ENCODE peak calls at places on chromosome 2, in six cellular contexts. One of them, this sample, is unnamed.

GRCh38 chr2:133240505-133241230 is 327.6 kb downstream of the NCKAP5 start:
- DNase-seq in HEK293T: no peak
- DNase-seq in iPS-NIHi11: no peak
- DNase-seq in nephron progenitor cell: no peak
- DNase-seq in left ventricle myocardium inferior: no peak
- DNase-seq in NCI-H2081 treated with DMSO at 0.1 percent for 48 hours: no peak
- DNase-seq in this sample: no peak

GRCh38 chr2:102235491-102235890 is 48.7 kb downstream of the IL1RL2 start:
- DNase-seq in HEK293T: no peak
- DNase-seq in left ventricle myocardium inferior: no peak
- DNase-seq in iPS-NIHi11: peak; percentile 48
- DNase-seq in NCI-H2081 treated with DMSO at 0.1 percent for 48 hours: no peak
- DNase-seq in nephron progenitor cell: no peak
- DNase-seq in this sample: peak; percentile 74

GRCh38 chr2:64711260-64711659 is 57.5 kb upstream of the SERTAD2 start:
- DNase-seq in nephron progenitor cell: no peak
- DNase-seq in NCI-H2081 treated with DMSO at 0.1 percent for 48 hours: no peak
- DNase-seq in HEK293T: no peak
- DNase-seq in iPS-NIHi11: no peak
- DNase-seq in left ventricle myocardium inferior: no peak
- DNase-seq in this sample: no peak

GRCh38 chr2:180225118-180225517 is 218.0 kb upstream of the CWC22 start:
- DNase-seq in left ventricle myocardium inferior: no peak
- DNase-seq in iPS-NIHi11: no peak
- DNase-seq in HEK293T: no peak
- DNase-seq in nephron progenitor cell: no peak
- DNase-seq in NCI-H2081 treated with DMSO at 0.1 percent for 48 hours: no peak
- DNase-seq in this sample: no peak

GRCh38 chr2:43149482-43150107 is 76.8 kb downstream of the ZFP36L2 start:
- DNase-seq in HEK293T: no peak
- DNase-seq in left ventricle myocardium inferior: no peak
- DNase-seq in NCI-H2081 treated with DMSO at 0.1 percent for 48 hours: no peak
- DNase-seq in nephron progenitor cell: no peak
- DNase-seq in iPS-NIHi11: no peak
- DNase-seq in this sample: peak; percentile 29

GRCh38 chr2:85753525-85754312 is at the start of gene ATOH8:
- DNase-seq in HEK293T: peak; percentile 48
- DNase-seq in NCI-H2081 treated with DMSO at 0.1 percent for 48 hours: no peak
- DNase-seq in nephron progenitor cell: peak; percentile 69
- DNase-seq in left ventricle myocardium inferior: peak; percentile 84
- DNase-seq in iPS-NIHi11: peak; percentile 88
- DNase-seq in this sample: peak; percentile 90

GRCh38 chr2:6143812-6144211 is 451.6 kb downstream of the SOX11 start:
- DNase-seq in left ventricle myocardium inferior: no peak
- DNase-seq in iPS-NIHi11: no peak
- DNase-seq in NCI-H2081 treated with DMSO at 0.1 percent for 48 hours: no peak
- DNase-seq in HEK293T: no peak
- DNase-seq in nephron progenitor cell: no peak
- DNase-seq in this sample: no peak

GRCh38 chr2:222318026-222318711 is 19.4 kb upstream of the PAX3 start:
- DNase-seq in nephron progenitor cell: peak; percentile 80
- DNase-seq in iPS-NIHi11: peak; percentile 83
- DNase-seq in NCI-H2081 treated with DMSO at 0.1 percent for 48 hours: peak; percentile 83
- DNase-seq in HEK293T: peak; percentile 81
- DNase-seq in left ventricle myocardium inferior: peak; percentile 53
- DNase-seq in this sample: peak; percentile 91

GRCh38 chr2:42089340-42089925 is 41.6 kb downstream of the PKDCC start:
- DNase-seq in HEK293T: peak; percentile 74
- DNase-seq in left ventricle myocardium inferior: peak; percentile 72
- DNase-seq in iPS-NIHi11: peak; percentile 85
- DNase-seq in nephron progenitor cell: peak; percentile 76
- DNase-seq in NCI-H2081 treated with DMSO at 0.1 percent for 48 hours: no peak
- DNase-seq in this sample: peak; percentile 94

GRCh38 chr2:74428675-74429074 is 7.1 kb downstream of the WDR54 start:
- DNase-seq in nephron progenitor cell: no peak
- DNase-seq in iPS-NIHi11: no peak
- DNase-seq in NCI-H2081 treated with DMSO at 0.1 percent for 48 hours: no peak
- DNase-seq in HEK293T: no peak
- DNase-seq in left ventricle myocardium inferior: no peak
- DNase-seq in this sample: no peak

GRCh38 chr2:36605273-36605672 is 7.3 kb upstream of the FEZ2 start:
- DNase-seq in iPS-NIHi11: no peak
- DNase-seq in NCI-H2081 treated with DMSO at 0.1 percent for 48 hours: no peak
- DNase-seq in HEK293T: no peak
- DNase-seq in left ventricle myocardium inferior: no peak
- DNase-seq in nephron progenitor cell: no peak
- DNase-seq in this sample: no peak

GRCh38 chr2:42937171-42937875 is 144.9 kb upstream of the HAAO start:
- DNase-seq in nephron progenitor cell: no peak
- DNase-seq in left ventricle myocardium inferior: no peak
- DNase-seq in NCI-H2081 treated with DMSO at 0.1 percent for 48 hours: no peak
- DNase-seq in HEK293T: no peak
- DNase-seq in iPS-NIHi11: no peak
- DNase-seq in this sample: peak; percentile 71

GRCh38 chr2:157901325-157901724 is 25.2 kb upstream of the ACVR1 start:
- DNase-seq in NCI-H2081 treated with DMSO at 0.1 percent for 48 hours: no peak
- DNase-seq in iPS-NIHi11: no peak
- DNase-seq in nephron progenitor cell: no peak
- DNase-seq in HEK293T: no peak
- DNase-seq in left ventricle myocardium inferior: no peak
- DNase-seq in this sample: no peak

GRCh38 chr2:171294608-171295007 is 133.9 kb upstream of the TLK1 start:
- DNase-seq in left ventricle myocardium inferior: no peak
- DNase-seq in HEK293T: no peak
- DNase-seq in NCI-H2081 treated with DMSO at 0.1 percent for 48 hours: no peak
- DNase-seq in nephron progenitor cell: no peak
- DNase-seq in iPS-NIHi11: no peak
- DNase-seq in this sample: no peak

GRCh38 chr2:205678743-205679142 is 3.6 kb upstream of the NRP2 start:
- DNase-seq in NCI-H2081 treated with DMSO at 0.1 percent for 48 hours: no peak
- DNase-seq in nephron progenitor cell: no peak
- DNase-seq in iPS-NIHi11: no peak
- DNase-seq in left ventricle myocardium inferior: no peak
- DNase-seq in HEK293T: no peak
- DNase-seq in this sample: no peak

GRCh38 chr2:104867351-104868080 is 13.6 kb downstream of the POU3F3 start:
- DNase-seq in HEK293T: no peak
- DNase-seq in iPS-NIHi11: peak; percentile 33
- DNase-seq in NCI-H2081 treated with DMSO at 0.1 percent for 48 hours: no peak
- DNase-seq in left ventricle myocardium inferior: no peak
- DNase-seq in nephron progenitor cell: peak; percentile 36
- DNase-seq in this sample: peak; percentile 81

GRCh38 chr2:11393711-11394236 is 49.3 kb upstream of the ROCK2 start:
- DNase-seq in nephron progenitor cell: no peak
- DNase-seq in HEK293T: no peak
- DNase-seq in iPS-NIHi11: no peak
- DNase-seq in NCI-H2081 treated with DMSO at 0.1 percent for 48 hours: no peak
- DNase-seq in left ventricle myocardium inferior: no peak
- DNase-seq in this sample: peak; percentile 56

GRCh38 chr2:230905448-230906430 is 19.3 kb downstream of the GPR55 start:
- DNase-seq in iPS-NIHi11: no peak
- DNase-seq in nephron progenitor cell: peak; percentile 27
- DNase-seq in NCI-H2081 treated with DMSO at 0.1 percent for 48 hours: no peak
- DNase-seq in HEK293T: no peak
- DNase-seq in left ventricle myocardium inferior: no peak
- DNase-seq in this sample: peak; percentile 61

GRCh38 chr2:88638743-88639142 is 11.5 kb upstream of the EIF2AK3 start:
- DNase-seq in HEK293T: no peak
- DNase-seq in iPS-NIHi11: no peak
- DNase-seq in NCI-H2081 treated with DMSO at 0.1 percent for 48 hours: no peak
- DNase-seq in nephron progenitor cell: no peak
- DNase-seq in left ventricle myocardium inferior: no peak
- DNase-seq in this sample: no peak

GRCh38 chr2:109736177-109736827 is 57.8 kb upstream of the RGPD5 start:
- DNase-seq in left ventricle myocardium inferior: no peak
- DNase-seq in NCI-H2081 treated with DMSO at 0.1 percent for 48 hours: no peak
- DNase-seq in nephron progenitor cell: peak; percentile 43
- DNase-seq in HEK293T: peak; percentile 53
- DNase-seq in iPS-NIHi11: peak; percentile 52
- DNase-seq in this sample: peak; percentile 81

GRCh38 chr2:65256088-65256487 is 28.5 kb downstream of the ACTR2 start:
- DNase-seq in NCI-H2081 treated with DMSO at 0.1 percent for 48 hours: no peak
- DNase-seq in nephron progenitor cell: no peak
- DNase-seq in left ventricle myocardium inferior: no peak
- DNase-seq in HEK293T: no peak
- DNase-seq in iPS-NIHi11: no peak
- DNase-seq in this sample: no peak